ENCODE peak calls at places on chromosome 1, in four cellular contexts. One of them, this sample, is unnamed.

GRCh38 chr1:28800324-28800723 is 11.6 kb upstream of the OPRD1 start:
- DNase-seq in pancreas: no peak
- DNase-seq in EH: no peak
- DNase-seq in NCI-H2081: no peak
- DNase-seq in this sample: no peak

GRCh38 chr1:25825605-25826004 is 5.9 kb downstream of the MTFR1L start:
- DNase-seq in pancreas: no peak
- DNase-seq in EH: no peak
- DNase-seq in NCI-H2081: no peak
- DNase-seq in this sample: no peak

GRCh38 chr1:7783178-7783711 is 846 bp upstream of the PER3 start:
- DNase-seq in pancreas: peak
- DNase-seq in EH: peak
- DNase-seq in NCI-H2081: peak
- DNase-seq in this sample: peak

GRCh38 chr1:244548558-244549115 is 87.6 kb downstream of the CATSPERE start:
- DNase-seq in pancreas: no peak
- DNase-seq in EH: no peak
- DNase-seq in NCI-H2081: no peak
- DNase-seq in this sample: no peak

GRCh38 chr1:91811363-91812025 is 74.5 kb downstream of the TGFBR3 start:
- DNase-seq in pancreas: no peak
- DNase-seq in EH: no peak
- DNase-seq in NCI-H2081: no peak
- DNase-seq in this sample: no peak

GRCh38 chr1:89274431-89274857 is 1.8 kb upstream of the GBP5 start:
- DNase-seq in pancreas: no peak
- DNase-seq in EH: peak
- DNase-seq in NCI-H2081: no peak
- DNase-seq in this sample: no peak

GRCh38 chr1:10696977-10697376 is 99.5 kb downstream of the CASZ1 start:
- DNase-seq in pancreas: no peak
- DNase-seq in EH: peak
- DNase-seq in NCI-H2081: no peak
- DNase-seq in this sample: no peak

GRCh38 chr1:70509996-70510876 is 99.2 kb downstream of the CTH start:
- DNase-seq in pancreas: peak
- DNase-seq in EH: peak
- DNase-seq in NCI-H2081: peak
- DNase-seq in this sample: no peak

GRCh38 chr1:48674641-48675040 is 102.0 kb downstream of the BEND5 start:
- DNase-seq in pancreas: no peak
- DNase-seq in EH: peak
- DNase-seq in NCI-H2081: no peak
- DNase-seq in this sample: no peak

GRCh38 chr1:40143891-40144575 is 17.2 kb upstream of the RLF start:
- DNase-seq in pancreas: peak
- DNase-seq in EH: peak
- DNase-seq in NCI-H2081: peak
- DNase-seq in this sample: peak

This sample was measured in mucosa of gallbladder.